ENCODE peak calls at places on chromosomes 13 and 19, in eight cellular contexts. H, P, O, V, B, K, E and S are unnamed samples.

GRCh38 chr13:51425410-51426042 is 27.3 kb downstream of the INTS6 start:
- DNase-seq in H (peak; percentile 42), K (no peak), O (no peak), B (no peak), P (peak; percentile 65), V (peak; percentile 26), E (no peak), S (no peak)

GRCh38 chr13:30898721-30899188 is 7.3 kb upstream of the MEDAG start:
- DNase-seq in K (peak; percentile 9), O (no peak), H (peak; percentile 77), P (peak; percentile 97), E (no peak), B (no peak), V (peak; percentile 82), S (no peak)

GRCh38 chr13:76512676-76513277 is 373.4 kb downstream of the KCTD12 start:
- DNase-seq in B (peak; percentile 69), E (no peak), H (peak; percentile 68), K (no peak), P (peak; percentile 97), V (peak; percentile 50), O (no peak), S (peak; percentile 52)

GRCh38 chr19:33868821-33869412 is 72.2 kb downstream of the KCTD15 start:
- DNase-seq in P (peak; percentile 28), K (peak; percentile 24), E (no peak), O (no peak), B (no peak), V (peak; percentile 54), H (no peak), S (no peak)

GRCh38 chr19:996051-996838 is 4.0 kb upstream of the GRIN3B start:
- DNase-seq in O (peak; percentile 49), P (peak; percentile 57), K (no peak), V (peak; percentile 72), H (peak; percentile 45), B (peak; percentile 84), E (peak; percentile 75), S (no peak)

GRCh38 chr19:34145741-34146202 is 26.5 kb upstream of the LSM14A start:
- DNase-seq in B (peak; percentile 75), K (peak; percentile 46), P (peak; percentile 61), O (peak; percentile 8), E (no peak), H (peak; percentile 37), V (peak; percentile 68), S (peak; percentile 22)

GRCh38 chr19:35738887-35739229 is 3.4 kb downstream of the IGFLR1 start:
- DNase-seq in H (no peak), P (no peak), V (no peak), O (no peak), E (no peak), K (no peak), B (no peak), S (no peak)

GRCh38 chr19:15631817-15632216 is 8.9 kb upstream of the CYP4F3 start:
- DNase-seq in H (no peak), K (no peak), B (no peak), O (no peak), E (no peak), P (no peak), V (no peak), S (no peak)

GRCh38 chr19:1746401-1747284 is 6.7 kb upstream of the ONECUT3 start:
- DNase-seq in H (peak; percentile 55), V (peak; percentile 46), K (no peak), B (no peak), P (no peak), E (no peak), O (no peak), S (no peak)

GRCh38 chr13:44191504-44192171 is 182.0 kb upstream of the SERP2 start:
- DNase-seq in K (peak; percentile 76), P (peak; percentile 91), H (peak; percentile 61), E (peak; percentile 28), V (peak; percentile 78), O (no peak), B (peak; percentile 83), S (no peak)

GRCh38 chr19:47081095-47081494 is 32.5 kb downstream of the ZC3H4 start:
- DNase-seq in B (no peak), K (no peak), P (no peak), V (no peak), E (no peak), H (no peak), O (no peak), S (no peak)

GRCh38 chr19:55172741-55173140 is 6.3 kb upstream of the DNAAF3 start:
- DNase-seq in O (no peak), P (peak; percentile 65), E (no peak), K (no peak), H (peak; percentile 86), B (no peak), V (peak; percentile 50), S (no peak)

GRCh38 chr19:46764817-46765291 is 18.6 kb upstream of the STRN4 start:
- DNase-seq in V (no peak), B (no peak), E (no peak), H (no peak), O (no peak), K (no peak), P (no peak), S (peak; percentile 37)

GRCh38 chr13:42746846-42747245 is 34.5 kb upstream of the FAM216B start:
- DNase-seq in O (no peak), B (no peak), P (no peak), V (no peak), E (no peak), H (peak; percentile 60), K (no peak), S (no peak)

GRCh38 chr13:44685641-44686040 is 109.5 kb upstream of the TSC22D1 start:
- DNase-seq in K (no peak), H (no peak), V (no peak), E (no peak), P (no peak), O (no peak), B (no peak), S (no peak)

GRCh38 chr13:66210677-66211076 is 1019.5 kb downstream of the PCDH9 start:
- DNase-seq in P (peak; percentile 87), K (no peak), H (peak; percentile 90), V (peak; percentile 88), B (no peak), O (no peak), E (no peak), S (no peak)

GRCh38 chr13:50957620-50958019 is 48.0 kb downstream of the RNASEH2B start:
- DNase-seq in K (no peak), E (no peak), P (no peak), B (no peak), V (no peak), H (no peak), O (no peak), S (no peak)

GRCh38 chr13:49652691-49653305 is 24.5 kb downstream of the ARL11 start:
- DNase-seq in O (no peak), V (no peak), P (peak; percentile 39), B (no peak), E (no peak), K (no peak), H (peak; percentile 28), S (no peak)

GRCh38 chr13:105153626-105154025 is 1381.8 kb downstream of the EFNB2 start:
- DNase-seq in E (no peak), B (no peak), P (peak; percentile 42), H (no peak), V (no peak), K (no peak), O (no peak), S (no peak)

GRCh38 chr13:34340534-34340933 is 522.6 kb downstream of the RFC3 start:
- DNase-seq in P (peak; percentile 47), H (peak; percentile 18), B (no peak), E (no peak), K (no peak), V (no peak), O (no peak), S (peak; percentile 54)

GRCh38 chr13:45398862-45399261 is 19.3 kb downstream of the SLC25A30 start:
- DNase-seq in K (no peak), P (no peak), O (no peak), V (no peak), E (peak; percentile 27), H (no peak), B (no peak), S (no peak)

GRCh38 chr19:54462713-54463530 is 656 bp downstream of the LENG9 start:
- DNase-seq in B (no peak), E (peak; percentile 48), O (peak; percentile 48), V (peak; percentile 80), K (no peak), P (peak; percentile 70), H (peak; percentile 25), S (peak; percentile 35)

GRCh38 chr13:98835156-98835555 is 82.7 kb upstream of the SLC15A1 start:
- DNase-seq in O (no peak), H (no peak), K (no peak), V (no peak), B (peak; percentile 25), P (no peak), E (no peak), S (no peak)

GRCh38 chr19:57830071-57830602 is at the start of gene ZNF587B:
- DNase-seq in K (peak; percentile 42), B (no peak), E (no peak), V (peak; percentile 79), O (no peak), H (no peak), P (peak; percentile 84), S (peak; percentile 80)

GRCh38 chr19:9671654-9672053 is 3.2 kb downstream of the ZNF562 start:
- DNase-seq in V (no peak), P (no peak), O (no peak), H (no peak), E (no peak), B (no peak), K (no peak), S (no peak)

GRCh38 chr13:29577135-29578051 is 18.1 kb downstream of the SLC7A1 start:
- DNase-seq in V (no peak), P (no peak), K (no peak), E (no peak), O (no peak), B (no peak), H (peak; percentile 21), S (no peak)

GRCh38 chr19:17829855-17830566 is 8.7 kb upstream of the INSL3 start:
- DNase-seq in V (peak; percentile 52), O (no peak), B (peak; percentile 75), K (no peak), E (no peak), P (peak; percentile 21), H (no peak), S (peak; percentile 74)

GRCh38 chr19:41192574-41193419 is at the start of gene CYP2S1:
- DNase-seq in P (peak; percentile 14), E (no peak), K (no peak), V (peak; percentile 42), B (no peak), H (no peak), O (no peak), S (no peak)

GRCh38 chr19:7689165-7689564 is 8.5 kb downstream of the TRAPPC5 start:
- DNase-seq in P (no peak), V (no peak), E (no peak), H (no peak), K (no peak), O (no peak), B (no peak), S (no peak)

GRCh38 chr13:50914848-50915247 is 5.3 kb downstream of the RNASEH2B start:
- DNase-seq in V (peak; percentile 23), H (no peak), O (no peak), B (no peak), P (no peak), K (no peak), E (no peak), S (no peak)

GRCh38 chr13:38103851-38104250 is 234.3 kb upstream of the TRPC4 start:
- DNase-seq in O (no peak), V (peak; percentile 12), P (no peak), K (no peak), H (no peak), E (no peak), B (no peak), S (no peak)

GRCh38 chr13:92537485-92537884 is 689.1 kb upstream of the GPC6 start:
- DNase-seq in P (no peak), V (peak; percentile 14), K (no peak), O (no peak), B (no peak), E (no peak), H (no peak), S (no peak)

GRCh38 chr13:80945328-80945727 is 604.4 kb upstream of the SPRY2 start:
- DNase-seq in K (peak; percentile 56), V (peak; percentile 16), B (no peak), H (no peak), O (no peak), E (no peak), P (peak; percentile 14), S (no peak)

GRCh38 chr19:45177817-45178261 is at the start of gene TRAPPC6A:
- DNase-seq in O (no peak), V (no peak), E (no peak), H (peak; percentile 74), B (no peak), K (no peak), P (peak; percentile 40), S (peak; percentile 39)